ENCODE peak calls at places on chromosomes 16 and 17, in nine cellular contexts. A is stimulated activated effector memory CD8-positive, alpha-beta T cell treated with anti-CD3 and anti-CD28 coated beads, Interleukin-12 subunit alpha, Interleukin-12 subunit beta, amount 100 ng/mL, for 72 hours; W is activated CD4-positive, alpha-beta T cell treated with anti-CD3 and anti-CD28 coated beads for 1 hour; U is stimulated activated CD8-positive, alpha-beta memory T cell treated with anti-CD3 and anti-CD28 coated beads, Interleukin-2, amount 100 ng/mL, for 48 hours; V is stimulated activated CD4-positive, alpha-beta T cell treated with anti-CD3 and anti-CD28 coated beads, Interleukin-1b, Interleukin-23, amount 100 ng/mL, for 1 hour; O is omental fat pad; Y is GM03348; P is heart left ventricle; Z is SHP77. E is an unnamed sample.

GRCh38 chr17:7745748-7746470 is 28.4 kb downstream of the DNAH2 start:
- DNase-seq in Z (no peak), V (no peak), A (no peak), W (no peak), Y (peak), P (no peak), O (peak), U (no peak), E (peak)

GRCh38 chr16:23365602-23366240 is 63.6 kb downstream of the SCNN1B start:
- DNase-seq in Z (no peak), O (no peak), P (no peak), A (no peak), U (no peak), V (no peak), Y (no peak), W (no peak), E (no peak)

GRCh38 chr17:55421179-55421934 is at the start of gene MMD:
- DNase-seq in O (no peak), Y (peak), Z (no peak), V (no peak), W (no peak), A (no peak), U (no peak), P (peak), E (peak)

GRCh38 chr17:59331929-59332889 is 754 bp downstream of the YPEL2 start:
- DNase-seq in V (no peak), P (peak), W (peak), Z (no peak), O (peak), A (peak), Y (peak), U (peak), E (peak)

GRCh38 chr17:72465191-72466024 is 344.6 kb downstream of the SOX9 start:
- DNase-seq in Y (peak), P (no peak), W (no peak), Z (no peak), V (no peak), U (no peak), A (no peak), O (no peak), E (peak)

GRCh38 chr17:48604770-48605329 is at the start of gene HOXB6:
- DNase-seq in V (no peak), O (no peak), A (no peak), Z (peak), W (no peak), P (no peak), U (no peak), Y (peak), E (no peak)

GRCh38 chr16:47877166-47877565 is 278.6 kb downstream of the ABCC12 start:
- DNase-seq in V (no peak), Y (no peak), O (no peak), W (no peak), U (no peak), P (no peak), A (no peak), Z (no peak), E (no peak)

GRCh38 chr17:73069164-73069774 is 23.2 kb downstream of the SLC39A11 start:
- DNase-seq in Z (no peak), A (no peak), Y (no peak), O (no peak), U (no peak), W (no peak), P (no peak), V (no peak), E (no peak)

GRCh38 chr17:82216301-82217119 is 3.9 kb upstream of the CCDC57 start:
- DNase-seq in Y (peak), A (no peak), W (no peak), V (no peak), U (no peak), P (peak), O (no peak), Z (no peak), E (peak)

GRCh38 chr16:57191056-57191536 is 5.0 kb downstream of the RSPRY1 start:
- DNase-seq in Z (no peak), P (no peak), O (no peak), Y (no peak), W (no peak), V (no peak), A (no peak), U (no peak), E (no peak)

GRCh38 chr17:40345161-40346034 is 19.1 kb downstream of the GJD3 start:
- DNase-seq in U (no peak), V (no peak), O (no peak), P (peak), Z (no peak), A (no peak), Y (peak), W (no peak), E (no peak)

GRCh38 chr16:20410153-20410723 is 904 bp downstream of the ACSM5 start:
- DNase-seq in U (no peak), W (no peak), A (no peak), Y (no peak), V (no peak), O (no peak), Z (no peak), P (no peak), E (peak)